ENCODE peak calls at places on chromosome 7, in four cellular contexts. One of them, this sample, is unnamed.

GRCh38 chr7:156759143-156759542 is 118.6 kb downstream of the RNF32 start:
- DNase-seq in IMR-90: no peak
- DNase-seq in HepG2: peak
- DNase-seq in K562: no peak
- DNase-seq in this sample: no peak

GRCh38 chr7:146090023-146090645 is 26.5 kb upstream of the CNTNAP2 start:
- DNase-seq in HepG2: peak
- DNase-seq in K562: peak
- DNase-seq in IMR-90: no peak
- DNase-seq in this sample: peak

GRCh38 chr7:293681-294439 is 3.9 kb downstream of the FOXL3 start:
- DNase-seq in IMR-90: no peak
- DNase-seq in HepG2: no peak
- DNase-seq in K562: no peak
- DNase-seq in this sample: no peak

GRCh38 chr7:96901822-96902412 is 103.4 kb upstream of the DLX6 start:
- DNase-seq in IMR-90: no peak
- DNase-seq in K562: no peak
- DNase-seq in HepG2: no peak
- DNase-seq in this sample: no peak

GRCh38 chr7:7702826-7703225 is 15.6 kb downstream of the RPA3 start:
- DNase-seq in HepG2: peak
- DNase-seq in K562: no peak
- DNase-seq in IMR-90: peak
- DNase-seq in this sample: no peak

GRCh38 chr7:115707236-115707635 is 323.3 kb downstream of the TFEC start:
- DNase-seq in HepG2: peak
- DNase-seq in K562: no peak
- DNase-seq in IMR-90: peak
- DNase-seq in this sample: no peak

GRCh38 chr7:130884437-130885417 is 150.7 kb upstream of the KLF14 start:
- DNase-seq in K562: peak
- DNase-seq in IMR-90: no peak
- DNase-seq in HepG2: peak
- DNase-seq in this sample: peak

GRCh38 chr7:65477326-65477725 is 103.7 kb downstream of the ZNF92 start:
- DNase-seq in K562: peak
- DNase-seq in HepG2: peak
- DNase-seq in IMR-90: peak
- DNase-seq in this sample: peak

GRCh38 chr7:111050885-111051416 is 40.0 kb upstream of the LRRN3 start:
- DNase-seq in IMR-90: peak
- DNase-seq in HepG2: no peak
- DNase-seq in K562: no peak
- DNase-seq in this sample: no peak

GRCh38 chr7:46387646-46388045 is 466.6 kb upstream of the IGFBP3 start:
- DNase-seq in HepG2: no peak
- DNase-seq in IMR-90: peak
- DNase-seq in K562: no peak
- DNase-seq in this sample: no peak

GRCh38 chr7:96407427-96407826 is 85.5 kb upstream of the SLC25A13 start:
- DNase-seq in HepG2: no peak
- DNase-seq in K562: no peak
- DNase-seq in IMR-90: peak
- DNase-seq in this sample: no peak

GRCh38 chr7:51472017-51472296 is 155.3 kb upstream of the COBL start:
- DNase-seq in HepG2: no peak
- DNase-seq in IMR-90: no peak
- DNase-seq in K562: no peak
- DNase-seq in this sample: no peak

GRCh38 chr7:108459922-108460551 is 3.8 kb upstream of the NRCAM start:
- DNase-seq in K562: peak
- DNase-seq in IMR-90: no peak
- DNase-seq in HepG2: peak
- DNase-seq in this sample: peak

GRCh38 chr7:101550641-101551531 is 78.2 kb downstream of the MYL10 start:
- DNase-seq in HepG2: no peak
- DNase-seq in IMR-90: no peak
- DNase-seq in K562: peak
- DNase-seq in this sample: no peak

GRCh38 chr7:75915416-75916156 is 631 bp downstream of the POR start:
- DNase-seq in IMR-90: peak
- DNase-seq in K562: peak
- DNase-seq in HepG2: peak
- DNase-seq in this sample: no peak

GRCh38 chr7:127581716-127582115 is 3.7 kb downstream of the GCC1 start:
- DNase-seq in K562: no peak
- DNase-seq in HepG2: no peak
- DNase-seq in IMR-90: no peak
- DNase-seq in this sample: no peak

GRCh38 chr7:86559096-86559495 is 84.6 kb upstream of the GRM3 start:
- DNase-seq in HepG2: no peak
- DNase-seq in K562: no peak
- DNase-seq in IMR-90: no peak
- DNase-seq in this sample: no peak

DNA sequence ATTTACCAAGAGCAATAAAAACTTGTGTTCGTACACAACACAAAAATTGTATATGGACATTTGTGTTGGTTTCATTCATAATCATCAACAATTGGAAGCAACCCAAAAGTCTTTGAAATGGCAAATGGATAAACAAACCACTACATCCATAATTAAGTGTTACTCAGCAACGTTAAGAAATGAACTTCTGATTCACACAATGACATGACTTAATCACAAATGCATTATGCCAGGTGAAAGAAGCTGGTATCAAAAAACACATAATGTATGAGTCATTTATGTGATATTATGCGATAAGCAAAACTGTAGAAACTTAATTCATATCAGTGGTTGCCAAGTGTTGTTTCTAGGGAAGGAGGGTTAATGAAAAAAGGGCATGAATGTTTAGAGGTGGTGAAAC is 85.0 kb upstream of the GRM3 start:
- DNase-seq in K562: no peak
- DNase-seq in IMR-90: no peak
- DNase-seq in HepG2: no peak
- DNase-seq in this sample: no peak
- TF ChIP-seq MAZ in K562: no peak
- TF ChIP-seq MAZ in IMR-90: no peak
- TF ChIP-seq MAZ in HepG2: no peak
- TF ChIP-seq MAZ in this sample: no peak

GRCh38 chr7:27102578-27103442 is at the start of gene HOXA2:
- DNase-seq in K562: no peak
- DNase-seq in HepG2: no peak
- DNase-seq in IMR-90: peak
- DNase-seq in this sample: no peak
- TF ChIP-seq MAZ in K562: no peak
- TF ChIP-seq MAZ in HepG2: no peak
- TF ChIP-seq MAZ in IMR-90: no peak
- TF ChIP-seq MAZ in this sample: no peak

GRCh38 chr7:4789194-4790077 is 14.0 kb downstream of the AP5Z1 start:
- DNase-seq in K562: no peak
- DNase-seq in HepG2: no peak
- DNase-seq in IMR-90: no peak
- DNase-seq in this sample: no peak
- TF ChIP-seq MAZ in K562: no peak
- TF ChIP-seq MAZ in HepG2: no peak
- TF ChIP-seq MAZ in IMR-90: no peak
- TF ChIP-seq MAZ in this sample: no peak

GRCh38 chr7:55526770-55527169 is 45.5 kb downstream of the VOPP1 start:
- DNase-seq in IMR-90: no peak
- DNase-seq in K562: peak
- DNase-seq in HepG2: no peak
- DNase-seq in this sample: no peak
- TF ChIP-seq MAZ in IMR-90: no peak
- TF ChIP-seq MAZ in K562: no peak
- TF ChIP-seq MAZ in HepG2: no peak
- TF ChIP-seq MAZ in this sample: no peak

DNA sequence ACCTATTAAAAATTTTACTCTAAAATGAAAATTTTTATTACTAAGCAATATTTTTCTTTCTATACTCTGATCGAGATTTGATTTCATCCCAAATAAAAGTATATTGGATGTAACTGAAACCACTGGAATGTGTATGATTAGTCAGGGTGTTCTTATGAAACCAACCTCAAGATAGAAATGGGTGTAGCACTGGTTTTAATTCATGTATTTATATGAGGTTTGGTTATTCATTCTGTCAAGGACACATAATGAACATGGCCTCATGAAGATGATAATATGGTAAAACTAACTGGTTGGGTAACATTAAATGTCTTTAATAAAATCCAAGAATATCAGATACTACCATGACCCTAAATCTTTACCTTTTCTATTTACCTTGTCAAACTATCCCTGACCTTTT is 197.7 kb downstream of the SEMA3A start:
- DNase-seq in HepG2: no peak
- DNase-seq in IMR-90: peak
- DNase-seq in K562: no peak
- DNase-seq in this sample: no peak
- TF ChIP-seq MAZ in HepG2: no peak
- TF ChIP-seq MAZ in IMR-90: no peak
- TF ChIP-seq MAZ in K562: no peak
- TF ChIP-seq MAZ in this sample: no peak

DNA sequence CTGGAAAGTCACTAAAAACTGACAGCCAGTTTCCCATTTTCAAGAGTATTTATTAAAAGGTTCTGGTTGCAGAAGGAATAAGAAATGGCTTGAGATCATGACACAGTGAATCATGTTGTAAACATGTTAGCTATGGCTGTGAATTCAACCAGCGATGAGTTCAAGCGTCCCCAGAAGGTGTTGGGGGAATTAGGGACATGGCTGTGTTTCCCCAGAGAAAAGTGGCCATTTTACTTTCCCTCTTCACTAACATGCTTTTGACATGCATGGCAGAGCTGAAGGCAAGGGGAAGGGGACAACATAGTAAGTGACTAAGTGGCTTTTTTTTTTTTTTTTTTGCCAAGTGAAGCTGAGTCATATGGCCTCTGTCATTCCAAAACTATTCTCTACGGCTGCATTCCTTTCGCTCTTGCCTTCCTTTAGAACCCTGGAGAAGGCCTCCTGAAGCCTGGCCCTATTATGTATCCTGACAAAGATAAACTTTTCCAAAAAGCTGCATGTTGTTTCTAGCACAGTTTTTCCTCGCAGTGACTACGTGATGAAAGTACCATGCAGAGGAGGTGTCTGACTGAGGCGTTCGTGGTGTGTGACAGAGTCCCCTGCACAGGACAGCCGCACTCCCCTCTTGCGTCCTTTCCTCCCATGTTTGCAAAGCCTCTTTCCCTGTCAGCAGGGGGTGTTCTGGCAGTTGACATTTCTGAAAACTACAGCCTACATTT is 46.9 kb downstream of the EGFR start:
- DNase-seq in IMR-90: peak
- DNase-seq in K562: no peak
- DNase-seq in HepG2: peak
- DNase-seq in this sample: peak
- TF ChIP-seq MAZ in IMR-90: no peak
- TF ChIP-seq MAZ in K562: no peak
- TF ChIP-seq MAZ in HepG2: no peak
- TF ChIP-seq MAZ in this sample: no peak

DNA sequence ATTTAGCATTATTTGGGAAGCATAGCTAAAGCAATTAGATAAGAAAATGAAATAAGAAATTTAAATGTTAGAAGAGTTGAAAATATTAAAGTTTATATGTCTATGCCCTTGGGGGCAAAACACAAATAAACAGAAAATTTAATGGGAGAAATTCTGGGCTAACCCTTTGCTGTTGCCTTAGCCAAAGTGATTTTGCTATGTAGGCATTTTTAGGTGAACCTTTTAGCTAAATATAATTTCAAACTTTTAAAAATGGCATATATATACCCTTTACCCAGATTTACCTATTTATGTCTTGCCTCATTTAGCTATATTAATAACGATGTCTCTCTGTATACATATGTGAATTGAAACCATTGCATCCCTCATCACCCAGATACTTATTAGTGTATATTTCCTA is 20.1 kb downstream of the NFE2L3 start:
- DNase-seq in K562: no peak
- DNase-seq in IMR-90: no peak
- DNase-seq in HepG2: no peak
- DNase-seq in this sample: no peak
- TF ChIP-seq MAZ in K562: no peak
- TF ChIP-seq MAZ in IMR-90: no peak
- TF ChIP-seq MAZ in HepG2: no peak
- TF ChIP-seq MAZ in this sample: no peak